ENCODE peak calls at places on chromosomes 11 and 22, in four cellular contexts. M is PC-3, S is fibroblast of lung, H is hepatocyte. X is an unnamed sample.

GRCh38 chr11:71447791-71448256 is 369 bp downstream of the DHCR7 start:
- DNase-seq in M (no peak), S (no peak), H (peak; percentile 73), X (no peak)

GRCh38 chr11:43578346-43579170 is 102.0 kb upstream of the HSD17B12 start:
- DNase-seq in H (no peak), S (peak; percentile 38), M (peak; percentile 59), X (peak; percentile 44)

GRCh38 chr11:293293-293851 is 4.4 kb downstream of the PGGHG start:
- DNase-seq in H (no peak), M (no peak), S (no peak), X (no peak)

GRCh38 chr11:6586434-6587359 is 16.7 kb downstream of the RRP8 start:
- DNase-seq in M (no peak), S (no peak), H (peak; percentile 47), X (no peak)

GRCh38 chr11:93740802-93741093 is 547 bp downstream of the TAF1D start:
- DNase-seq in S (peak; percentile 68), H (peak; percentile 74), M (peak; percentile 63), X (peak; percentile 69)

GRCh38 chr11:83156996-83157754 is at the start of gene PCF11:
- DNase-seq in H (no peak), S (no peak), M (no peak), X (no peak)

GRCh38 chr22:49639956-49640355 is 187.7 kb downstream of the BRD1 start:
- DNase-seq in S (no peak), M (no peak), H (no peak), X (no peak)

GRCh38 chr11:31802990-31803812 is 7.9 kb downstream of the PAX6 start:
- DNase-seq in M (no peak), S (no peak), H (no peak), X (no peak)

GRCh38 chr11:69269926-69270697 is 23.8 kb upstream of the MYEOV start:
- DNase-seq in M (no peak), S (no peak), H (no peak), X (no peak)

GRCh38 chr11:2713069-2713468 is 13.3 kb upstream of the KCNQ1OT1 start:
- DNase-seq in H (no peak), S (no peak), M (no peak), X (no peak)

GRCh38 chr11:2890466-2891241 is 5.1 kb upstream of the CDKN1C start:
- DNase-seq in H (peak; percentile 59), S (peak; percentile 73), M (peak; percentile 58), X (no peak)

GRCh38 chr11:134544095-134544815 is 132.2 kb upstream of the B3GAT1 start:
- DNase-seq in H (no peak), S (no peak), M (no peak), X (no peak)

GRCh38 chr11:48170176-48170839 is 46.3 kb upstream of the OR4B1 start:
- DNase-seq in S (peak; percentile 13), H (no peak), M (no peak), X (peak; percentile 57)

GRCh38 chr22:46694423-46695170 is 43.5 kb downstream of the CERK start:
- DNase-seq in M (no peak), H (no peak), S (no peak), X (no peak)

GRCh38 chr11:74949748-74950127 is 672 bp downstream of the SPCS2 start:
- DNase-seq in M (no peak), H (no peak), S (no peak), X (no peak)

GRCh38 chr11:106409201-106409600 is 331.7 kb downstream of the AASDHPPT start:
- DNase-seq in M (peak; percentile 24), S (peak; percentile 54), H (no peak), X (no peak)

GRCh38 chr22:37843746-37844089 is 416 bp downstream of the ANKRD54 start:
- DNase-seq in H (peak; percentile 75), S (peak; percentile 21), M (peak; percentile 25), X (peak; percentile 55)

GRCh38 chr11:68601147-68601546 is 83.2 kb upstream of the GAL start:
- DNase-seq in M (no peak), S (no peak), H (no peak), X (no peak)

GRCh38 chr11:123268118-123268517 is 73.1 kb upstream of the CLMP start:
- DNase-seq in H (no peak), S (no peak), M (no peak), X (no peak)

GRCh38 chr11:3001496-3001895 is 9.4 kb upstream of the NAP1L4 start:
- DNase-seq in S (no peak), H (no peak), M (no peak), X (peak; percentile 82)

GRCh38 chr11:88402192-88402715 is 64.7 kb upstream of the CTSC start:
- DNase-seq in H (no peak), M (peak; percentile 78), S (peak; percentile 78), X (peak; percentile 24)

GRCh38 chr22:26461188-26461810 is 22.3 kb downstream of the HPS4 start:
- DNase-seq in M (peak; percentile 50), S (peak; percentile 37), H (peak; percentile 78), X (peak; percentile 58)

GRCh38 chr22:48567213-48567975 is 1260.3 kb downstream of the BRD1 start:
- DNase-seq in S (no peak), H (no peak), M (no peak), X (no peak)

GRCh38 chr11:64674774-64675173 is 48.2 kb downstream of the NRXN2 start:
- DNase-seq in H (no peak), S (no peak), M (no peak), X (no peak)

DNA sequence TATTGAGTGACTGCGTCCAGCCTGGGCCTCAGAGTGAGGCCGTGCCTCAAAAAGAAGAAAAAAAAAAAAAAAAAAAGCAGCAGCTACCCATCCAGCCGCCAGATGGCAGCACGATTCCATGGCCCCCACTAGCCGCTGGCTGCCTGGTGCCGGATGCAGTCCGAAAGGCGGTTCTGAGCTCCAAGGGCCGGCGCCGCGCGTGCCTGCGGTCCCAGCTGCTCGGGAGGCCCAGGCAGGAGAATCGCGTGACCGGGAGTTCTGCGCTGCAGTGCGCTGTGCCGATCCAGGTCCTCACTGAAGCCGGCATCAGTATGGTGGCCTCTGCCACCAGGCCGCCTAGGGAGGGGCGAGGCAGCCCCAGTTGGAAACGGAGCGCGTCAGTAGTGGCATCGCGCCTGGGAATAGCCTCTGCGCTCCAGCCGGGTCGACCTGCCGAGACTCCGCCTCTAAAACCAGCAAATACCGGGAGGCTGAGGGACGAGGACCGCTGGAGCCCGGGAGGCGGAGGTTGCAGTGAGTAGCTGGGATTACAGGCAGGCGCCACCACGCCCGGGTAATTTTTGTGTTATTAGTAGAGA is 19.3 kb downstream of the SCARF2 start:
- DNase-seq in M (peak; percentile 71), H (peak; percentile 90), S (peak; percentile 84), X (peak; percentile 81)
- H3K4me3 ChIP-seq in M (peak overlapping the region; percentile 73), H (peak overlapping the region; percentile 8), S (peak overlapping the region; percentile 50), X (peak overlapping the region; percentile 42)

GRCh38 chr11:9002920-9003572 is 755 bp downstream of the NRIP3 start:
- DNase-seq in S (no peak), M (no peak), H (no peak), X (no peak)
- H3K27me3 ChIP-seq in S (peaks cover 22% of the 10 kb centered on the region), M (no peaks in the 10 kb centered on the region), H (peaks cover 62% of the 10 kb centered on the region), X (peaks cover 3% of the 10 kb centered on the region)

DNA sequence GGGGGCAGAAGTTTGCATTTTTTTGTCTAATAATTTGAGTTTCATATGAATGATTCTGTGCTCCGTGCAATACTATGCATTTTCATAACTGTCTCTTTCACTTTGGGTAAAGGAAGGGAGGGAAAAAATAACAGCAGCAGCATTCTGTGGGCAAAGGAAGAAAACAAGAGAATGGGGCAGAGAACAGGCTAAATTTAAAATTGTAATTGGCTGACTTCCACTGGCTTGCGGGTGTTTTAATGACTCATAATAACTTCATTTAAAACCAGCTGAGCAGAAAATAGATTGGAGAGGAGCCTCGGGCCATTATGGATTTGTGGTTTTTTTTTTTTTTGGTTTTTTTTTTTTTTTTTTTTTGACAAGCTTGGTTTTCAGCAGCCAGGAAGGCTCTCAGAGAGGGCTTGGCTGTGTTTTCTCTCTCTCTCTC is 107.4 kb downstream of the ZBTB16 start:
- DNase-seq in M (peak; percentile 89), H (peak; percentile 45), S (peak; percentile 98), X (peak; percentile 23)
- H3K4me3 ChIP-seq in M (no peak overlapping the region), H (no peak overlapping the region), S (no peak overlapping the region), X (no peak overlapping the region)

GRCh38 chr11:126997196-126997595 is 3.4 kb downstream of the KIRREL3 start:
- DNase-seq in S (no peak), M (no peak), H (no peak), X (peak; percentile 22)
- H3K27me3 ChIP-seq in S (no peaks in the 10 kb centered on the region), M (peaks cover 53% of the 10 kb centered on the region), H (peaks cover 93% of the 10 kb centered on the region), X (no peaks in the 10 kb centered on the region)

GRCh38 chr22:23522642-23523251 is 57.3 kb downstream of the IGLL1 start:
- DNase-seq in H (peak; percentile 61), S (no peak), M (peak; percentile 5), X (no peak)
- H3K4me3 ChIP-seq in H (no peak overlapping the region), S (peak overlapping the region; percentile 22), M (peak overlapping the region; percentile 68), X (no peak overlapping the region)

GRCh38 chr11:129779342-129779741 is 36.3 kb upstream of the TMEM45B start:
- DNase-seq in S (no peak), H (no peak), M (no peak), X (no peak)
- H3K27me3 ChIP-seq in S (peaks cover 4% of the 10 kb centered on the region), H (no peaks in the 10 kb centered on the region), M (no peaks in the 10 kb centered on the region), X (peaks cover 3% of the 10 kb centered on the region)